ENCODE peak calls at places on chromosomes 2 and 18, in seven cellular contexts. C, P, A, V, D, K and W are unnamed samples.

GRCh38 chr18:21083017-21083416 is 28.6 kb downstream of the ROCK1 start:
- DNase-seq in C (no peak), P (no peak), A (no peak), V (no peak), D (no peak), K (no peak), W (no peak)

GRCh38 chr2:47403829-47404228 is 873 bp downstream of the MSH2 start:
- DNase-seq in C (peak), P (peak), A (no peak), V (no peak), D (no peak), K (no peak), W (no peak)

GRCh38 chr2:19288291-19288690 is 70.1 kb downstream of the OSR1 start:
- DNase-seq in C (no peak), P (no peak), A (no peak), V (no peak), D (no peak), K (no peak), W (no peak)

GRCh38 chr2:142734231-142734630 is 143.2 kb upstream of the KYNU start:
- DNase-seq in C (no peak), P (no peak), A (no peak), V (no peak), D (no peak), K (peak), W (no peak)

GRCh38 chr2:199488772-199489400 is 31.1 kb upstream of the SATB2 start:
- DNase-seq in C (peak), P (peak), A (peak), V (peak), D (peak), K (peak), W (no peak)

GRCh38 chr2:113132622-113133021 is 5.2 kb downstream of the IL1RN start:
- DNase-seq in C (no peak), P (no peak), A (no peak), V (no peak), D (no peak), K (no peak), W (no peak)

GRCh38 chr2:114537777-114538176 is 95.3 kb downstream of the DPP10 start:
- DNase-seq in C (no peak), P (no peak), A (no peak), V (no peak), D (no peak), K (no peak), W (no peak)

GRCh38 chr2:138730497-138731030 is 49.6 kb downstream of the NXPH2 start:
- DNase-seq in C (no peak), P (no peak), A (no peak), V (no peak), D (peak), K (no peak), W (no peak)

GRCh38 chr18:74732380-74732779 is 134.7 kb downstream of the ZNF407 start:
- DNase-seq in C (no peak), P (no peak), A (no peak), V (no peak), D (no peak), K (no peak), W (no peak)

GRCh38 chr2:177799531-177799930 is 273.0 kb downstream of the PDE11A start:
- DNase-seq in C (peak), P (peak), A (peak), V (peak), D (peak), K (peak), W (no peak)

GRCh38 chr2:74314107-74314506 is 29.1 kb downstream of the SLC4A5 start:
- DNase-seq in C (no peak), P (no peak), A (no peak), V (no peak), D (no peak), K (no peak), W (no peak)

GRCh38 chr2:234410526-234410925 is 86.4 kb downstream of the ARL4C start:
- DNase-seq in C (no peak), P (peak), A (peak), V (no peak), D (no peak), K (no peak), W (no peak)

GRCh38 chr18:71471963-71472725 is 1072.0 kb downstream of the CBLN2 start:
- DNase-seq in C (no peak), P (peak), A (no peak), V (peak), D (no peak), K (no peak), W (no peak)

GRCh38 chr18:3264362-3264761 is 2.4 kb downstream of the MYL12B start:
- DNase-seq in C (peak), P (no peak), A (no peak), V (no peak), D (peak), K (no peak), W (no peak)

GRCh38 chr2:146129231-146129630 is 1609.3 kb upstream of the ZEB2 start:
- DNase-seq in C (no peak), P (no peak), A (no peak), V (no peak), D (no peak), K (peak), W (no peak)

GRCh38 chr18:58042826-58043362 is 1.1 kb upstream of the NEDD4L start:
- DNase-seq in C (no peak), P (peak), A (no peak), V (no peak), D (no peak), K (peak), W (no peak)

GRCh38 chr2:156437272-156437671 is 1.1 kb downstream of the GPD2 start:
- DNase-seq in C (peak), P (peak), A (no peak), V (no peak), D (peak), K (peak), W (no peak)

GRCh38 chr2:107263596-107264090 is 377.7 kb upstream of the ST6GAL2 start:
- DNase-seq in C (no peak), P (no peak), A (no peak), V (no peak), D (peak), K (no peak), W (no peak)

GRCh38 chr2:191864623-191865521 is 18.0 kb upstream of the CAVIN2 start:
- DNase-seq in C (peak), P (no peak), A (no peak), V (no peak), D (peak), K (peak), W (no peak)

GRCh38 chr2:238987352-238987981 is 139.6 kb downstream of the TWIST2 start:
- DNase-seq in C (no peak), P (no peak), A (no peak), V (peak), D (no peak), K (peak), W (no peak)

GRCh38 chr2:144151877-144152276 is 368.0 kb downstream of the ZEB2 start:
- DNase-seq in C (no peak), P (no peak), A (no peak), V (no peak), D (peak), K (no peak), W (no peak)

GRCh38 chr18:8298186-8298585 is 311.1 kb upstream of the RAB12 start:
- DNase-seq in C (peak), P (no peak), A (no peak), V (no peak), D (no peak), K (peak), W (no peak)

GRCh38 chr2:178891265-178891958 is 84.2 kb upstream of the TTN start:
- DNase-seq in C (peak), P (peak), A (peak), V (peak), D (peak), K (peak), W (peak)

GRCh38 chr2:239163306-239164070 is 237.3 kb downstream of the HDAC4 start:
- DNase-seq in C (no peak), P (no peak), A (no peak), V (no peak), D (no peak), K (no peak), W (no peak)

GRCh38 chr2:28394997-28395333 is 2.3 kb downstream of the FOSL2 start:
- DNase-seq in C (no peak), P (no peak), A (no peak), V (no peak), D (no peak), K (no peak), W (no peak)

GRCh38 chr2:166899676-166900075 is 11.4 kb downstream of the XIRP2 start:
- DNase-seq in C (no peak), P (no peak), A (no peak), V (no peak), D (no peak), K (no peak), W (no peak)

GRCh38 chr2:179524940-179525339 is 260.3 kb upstream of the SESTD1 start:
- DNase-seq in C (peak), P (peak), A (no peak), V (no peak), D (no peak), K (no peak), W (no peak)

GRCh38 chr2:25928668-25929067 is 50.4 kb upstream of the ASXL2 start:
- DNase-seq in C (no peak), P (no peak), A (no peak), V (no peak), D (no peak), K (no peak), W (no peak)

GRCh38 chr2:163649080-163649479 is 86.7 kb downstream of the FIGN start:
- DNase-seq in C (peak), P (no peak), A (no peak), V (no peak), D (peak), K (no peak), W (no peak)

GRCh38 chr2:23669413-23670244 is 257.3 kb downstream of the ATAD2B start:
- DNase-seq in C (peak), P (peak), A (no peak), V (no peak), D (no peak), K (no peak), W (no peak)

GRCh38 chr2:19228720-19229119 is 129.7 kb downstream of the OSR1 start:
- DNase-seq in C (no peak), P (peak), A (peak), V (peak), D (no peak), K (no peak), W (peak)

GRCh38 chr2:162252147-162252546 is 8.9 kb upstream of the FAP start:
- DNase-seq in C (no peak), P (no peak), A (no peak), V (no peak), D (no peak), K (peak), W (no peak)

GRCh38 chr2:28895189-28895893 is 874 bp downstream of the WDR43 start:
- DNase-seq in C (peak), P (peak), A (no peak), V (peak), D (peak), K (peak), W (no peak)

GRCh38 chr18:39994521-39994920 is 1960.5 kb upstream of the PIK3C3 start:
- DNase-seq in C (no peak), P (peak), A (no peak), V (no peak), D (no peak), K (peak), W (no peak)

GRCh38 chr2:119202610-119203351 is 20.9 kb upstream of the STEAP3 start:
- DNase-seq in C (no peak), P (no peak), A (no peak), V (no peak), D (no peak), K (no peak), W (no peak)

GRCh38 chr2:1136071-1136470 is 185.4 kb downstream of the SNTG2 start:
- DNase-seq in C (peak), P (peak), A (no peak), V (no peak), D (no peak), K (no peak), W (no peak)

GRCh38 chr18:32391126-32391525 is 79.6 kb downstream of the GAREM1 start:
- DNase-seq in C (no peak), P (no peak), A (no peak), V (no peak), D (no peak), K (no peak), W (no peak)

GRCh38 chr2:126650994-126651393 is 5.0 kb upstream of the GYPC start:
- DNase-seq in C (no peak), P (no peak), A (no peak), V (no peak), D (no peak), K (no peak), W (no peak)

GRCh38 chr2:98012561-98012979 is 16.8 kb upstream of the TMEM131 start:
- DNase-seq in C (no peak), P (no peak), A (no peak), V (no peak), D (no peak), K (peak), W (no peak)

GRCh38 chr2:98009887-98010760 is 14.4 kb upstream of the TMEM131 start:
- DNase-seq in C (no peak), P (no peak), A (no peak), V (no peak), D (no peak), K (peak), W (no peak)

GRCh38 chr2:98006378-98006777 is 10.6 kb upstream of the TMEM131 start:
- DNase-seq in C (no peak), P (no peak), A (no peak), V (no peak), D (no peak), K (no peak), W (no peak)

GRCh38 chr2:98004613-98005012 is 8.9 kb upstream of the TMEM131 start:
- DNase-seq in C (no peak), P (no peak), A (no peak), V (no peak), D (no peak), K (no peak), W (no peak)

DNA sequence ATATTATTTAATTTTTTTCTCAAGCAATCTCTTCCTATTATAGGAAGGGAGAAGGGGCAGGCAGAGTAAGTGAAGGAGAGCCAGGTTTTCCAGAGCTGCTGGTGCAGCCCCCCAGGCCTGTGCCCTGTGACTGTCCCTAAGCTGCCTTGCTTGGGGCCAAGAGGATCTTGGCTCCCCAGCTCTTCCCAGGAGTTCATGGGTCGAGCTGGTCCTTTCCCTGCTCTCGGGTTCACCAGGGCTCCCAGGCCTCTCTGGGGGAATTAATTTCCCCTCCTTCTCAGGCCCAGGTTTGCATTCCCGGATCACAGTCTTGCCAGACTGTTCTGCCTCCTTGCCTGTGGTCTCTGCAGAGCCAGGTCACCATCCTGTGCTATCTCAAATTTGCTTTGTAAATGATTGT is 12.7 kb upstream of the TMEM131 start:
- DNase-seq in C (no peak), P (no peak), A (no peak), V (no peak), D (no peak), K (no peak), W (no peak)
- H3K18ac ChIP-seq in C (no peak), P (peak), A (no peak), V (no peak), D (no peak), K (no peak), W (no peak)

DNA sequence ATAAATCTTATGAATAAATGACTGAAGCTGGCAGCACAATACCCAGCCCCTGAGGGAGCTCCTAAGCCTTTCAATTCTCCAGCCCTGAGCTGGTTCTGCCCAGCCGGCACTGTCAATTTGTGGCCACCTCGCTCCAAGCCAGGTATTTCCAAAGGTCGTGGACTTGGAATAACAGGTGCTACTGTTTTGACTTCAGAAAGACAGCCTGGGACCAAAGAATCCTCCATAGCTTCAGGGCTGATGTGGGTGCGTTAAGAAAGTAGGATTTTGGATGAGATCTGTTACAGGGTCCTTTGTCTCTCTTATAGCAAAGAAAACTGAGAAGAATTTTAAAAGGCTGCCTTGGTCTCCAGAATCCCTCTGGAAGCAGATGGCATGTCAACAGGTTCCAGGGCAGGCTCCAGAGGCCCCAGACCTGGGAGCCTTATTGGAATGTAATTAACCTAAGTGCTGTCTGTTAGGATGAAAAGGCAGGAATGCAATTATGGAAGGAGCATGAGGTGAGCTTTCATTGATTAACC is 97.3 kb upstream of the PKDCC start:
- DNase-seq in C (no peak), P (peak), A (no peak), V (no peak), D (no peak), K (no peak), W (no peak)
- H3K18ac ChIP-seq in C (no peak), P (no peak), A (peak), V (no peak), D (no peak), K (no peak), W (no peak)

GRCh38 chr2:50930726-50931125 is 101.2 kb downstream of the NRXN1 start:
- DNase-seq in C (no peak), P (no peak), A (no peak), V (no peak), D (no peak), K (no peak), W (no peak)
- H3K18ac ChIP-seq in C (no peak), P (no peak), A (no peak), V (no peak), D (no peak), K (no peak), W (no peak)

GRCh38 chr2:30621836-30622235 is 174.8 kb downstream of the LCLAT1 start:
- DNase-seq in C (no peak), P (no peak), A (no peak), V (no peak), D (no peak), K (peak), W (no peak)
- H3K18ac ChIP-seq in C (no peak), P (no peak), A (no peak), V (no peak), D (no peak), K (peak), W (no peak)

DNA sequence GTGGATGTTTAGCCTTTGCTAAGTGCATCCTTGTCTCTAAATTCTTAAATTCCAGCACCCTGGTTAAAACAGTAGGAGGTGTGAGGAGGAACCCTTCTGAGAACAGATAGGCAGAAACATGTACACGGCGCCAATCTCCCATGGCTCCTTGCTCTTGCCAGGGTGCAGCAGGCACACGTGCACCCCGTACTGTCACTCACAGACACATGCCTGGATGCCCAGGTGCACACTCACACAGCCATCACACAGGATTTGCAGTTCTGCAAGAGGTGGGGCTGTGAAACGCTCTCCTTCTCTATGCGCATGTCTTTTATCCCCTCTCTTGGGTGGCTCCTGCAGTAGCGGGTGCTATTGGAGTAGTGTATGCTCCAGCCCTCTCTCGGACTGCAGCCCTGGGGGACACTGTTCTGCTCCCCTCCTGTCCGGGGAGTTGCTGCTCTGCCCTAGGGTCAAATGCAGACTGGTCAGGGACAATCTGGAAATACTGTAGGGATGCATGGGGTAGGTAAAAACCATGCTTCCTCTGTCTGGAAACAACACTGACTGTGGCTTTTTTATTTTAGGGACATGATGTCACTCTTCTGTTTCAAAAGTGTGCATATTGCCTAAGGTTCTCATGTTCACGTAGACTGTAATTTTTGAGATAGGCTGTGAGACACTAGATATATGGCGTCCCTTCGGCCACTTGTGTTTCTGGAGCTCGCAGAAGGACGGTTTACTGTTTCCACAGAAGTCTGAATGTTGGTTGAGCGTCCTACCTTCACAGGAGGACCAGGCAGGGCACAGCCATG is 118.5 kb downstream of the PRKCE start:
- DNase-seq in C (no peak), P (no peak), A (no peak), V (no peak), D (no peak), K (no peak), W (no peak)
- H3K18ac ChIP-seq in C (no peak), P (no peak), A (peak), V (no peak), D (no peak), K (no peak), W (no peak)

DNA sequence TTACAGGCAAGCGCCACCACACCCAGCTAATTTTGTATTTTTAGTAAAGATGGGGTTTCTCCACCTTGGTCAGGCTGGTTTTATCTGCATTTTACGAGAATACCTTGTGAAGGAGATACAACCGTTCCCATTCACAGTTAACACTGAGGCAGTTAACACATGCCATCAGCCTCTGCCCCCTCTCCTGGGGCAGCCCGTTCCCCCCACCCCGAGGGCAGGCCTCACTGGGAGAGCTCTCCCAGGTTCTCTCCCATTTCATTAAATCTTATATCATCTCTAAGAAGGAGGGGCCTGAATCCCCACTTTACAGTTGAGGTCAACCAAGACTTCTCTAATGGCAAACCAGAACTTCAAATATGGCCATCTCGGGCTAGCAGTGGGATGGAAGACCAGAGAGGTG is 95.0 kb upstream of the ST3GAL5 start:
- DNase-seq in C (no peak), P (no peak), A (no peak), V (peak), D (no peak), K (no peak), W (no peak)
- H3K18ac ChIP-seq in C (no peak), P (no peak), A (no peak), V (no peak), D (no peak), K (no peak), W (no peak)

GRCh38 chr2:189267925-189268579 is 88.5 kb upstream of the COL5A2 start:
- DNase-seq in C (peak), P (no peak), A (no peak), V (no peak), D (peak), K (no peak), W (no peak)

GRCh38 chr2:189273734-189274133 is 94.2 kb upstream of the COL5A2 start:
- DNase-seq in C (no peak), P (no peak), A (no peak), V (no peak), D (no peak), K (peak), W (no peak)

GRCh38 chr2:189265696-189266320 is 86.2 kb upstream of the COL5A2 start:
- DNase-seq in C (peak), P (no peak), A (no peak), V (no peak), D (no peak), K (no peak), W (no peak)

GRCh38 chr2:189267491-189267890 is 87.9 kb upstream of the COL5A2 start:
- DNase-seq in C (peak), P (no peak), A (no peak), V (no peak), D (no peak), K (no peak), W (no peak)

GRCh38 chr2:189268763-189269162 is 89.2 kb upstream of the COL5A2 start:
- DNase-seq in C (no peak), P (no peak), A (no peak), V (no peak), D (no peak), K (no peak), W (no peak)
- H3K18ac ChIP-seq in C (peak), P (no peak), A (no peak), V (no peak), D (no peak), K (no peak), W (no peak)